ENCODE peak calls at places on chromosomes 4 and X, in five cellular contexts. G is H7, X is OCI-LY7, I is fibroblast of lung, P is ACHN. F is an unnamed sample.

GRCh38 chr4:128846063-128846462 is 36.6 kb downstream of the JADE1 start:
- DNase-seq in G (no peak), X (no peak), I (no peak), P (no peak), F (no peak)

GRCh38 chr4:42302348-42302747 is 94.9 kb upstream of the SHISA3 start:
- DNase-seq in G (peak), X (peak), I (no peak), P (peak), F (no peak)

GRCh38 chr4:148800943-148801342 is 358.7 kb upstream of the NR3C2 start:
- DNase-seq in G (no peak), X (no peak), I (no peak), P (no peak), F (no peak)

GRCh38 chrX:108557594-108557993 is 118.0 kb downstream of the COL4A5 start:
- DNase-seq in G (no peak), X (no peak), I (no peak), P (no peak), F (no peak)

GRCh38 chr4:10105920-10106319 is 10.7 kb downstream of the WDR1 start:
- DNase-seq in G (no peak), X (no peak), I (no peak), P (no peak), F (no peak)

GRCh38 chr4:5433196-5433595 is 275.2 kb downstream of the EVC2 start:
- DNase-seq in G (no peak), X (no peak), I (no peak), P (no peak), F (no peak)

GRCh38 chrX:19875051-19875432 is 12.4 kb downstream of the SH3KBP1 start:
- DNase-seq in G (no peak), X (no peak), I (peak), P (no peak), F (no peak)

GRCh38 chrX:40207626-40208025 is 109.9 kb upstream of the BCOR start:
- DNase-seq in G (no peak), X (no peak), I (peak), P (no peak), F (no peak)

GRCh38 chrX:119374736-119375135 is 24.4 kb upstream of the SLC25A43 start:
- DNase-seq in G (no peak), X (no peak), I (peak), P (no peak), F (no peak)

GRCh38 chr4:187432310-187432709 is 563.3 kb upstream of the ZFP42 start:
- DNase-seq in G (no peak), X (no peak), I (no peak), P (no peak), F (no peak)

GRCh38 chr4:73883306-73883705 is 14.1 kb downstream of the CXCL1 start:
- DNase-seq in G (no peak), X (no peak), I (peak), P (peak), F (no peak)

GRCh38 chr4:41496980-41497379 is 41.0 kb upstream of the LIMCH1 start:
- DNase-seq in G (no peak), X (no peak), I (no peak), P (no peak), F (no peak)

GRCh38 chrX:16205840-16206239 is 38.6 kb downstream of the MAGEB17 start:
- DNase-seq in G (no peak), X (no peak), I (no peak), P (no peak), F (no peak)

GRCh38 chr4:140049024-140049923 is 104.7 kb downstream of the MAML3 start:
- DNase-seq in G (peak), X (peak), I (peak), P (no peak), F (no peak)

GRCh38 chrX:1649623-1650022 is 34.8 kb downstream of the ASMT start:
- DNase-seq in G (peak), X (no peak), I (no peak), P (no peak), F (no peak)

GRCh38 chr4:6965329-6965728 is 55.7 kb downstream of the TBC1D14 start:
- DNase-seq in G (no peak), X (no peak), I (no peak), P (no peak), F (no peak)

GRCh38 chrX:70324326-70324725 is 34.4 kb downstream of the KIF4A start:
- DNase-seq in G (no peak), X (no peak), I (peak), P (no peak), F (no peak)

GRCh38 chr4:148007303-148007702 is 275.4 kb downstream of the ARHGAP10 start:
- DNase-seq in G (no peak), X (no peak), I (peak), P (peak), F (peak)

GRCh38 chrX:109952985-109953905 is 49.7 kb upstream of the TMEM164 start:
- DNase-seq in G (no peak), X (no peak), I (no peak), P (no peak), F (no peak)

GRCh38 chr4:105600256-105600655 is 47.8 kb downstream of the ARHGEF38 start:
- DNase-seq in G (no peak), X (no peak), I (no peak), P (no peak), F (no peak)

GRCh38 chr4:22607382-22607781 is 85.4 kb upstream of the GBA3 start:
- DNase-seq in G (peak), X (peak), I (peak), P (peak), F (peak)

GRCh38 chr4:87005690-87006461 is 71.1 kb downstream of the AFF1 start:
- DNase-seq in G (peak), X (peak), I (no peak), P (no peak), F (peak)

GRCh38 chr4:83662204-83662603 is 126.3 kb downstream of the GPAT3 start:
- DNase-seq in G (no peak), X (no peak), I (no peak), P (no peak), F (no peak)

GRCh38 chrX:119008122-119008744 is 33.8 kb downstream of the LONRF3 start:
- DNase-seq in G (peak), X (peak), I (no peak), P (peak), F (no peak)

GRCh38 chr4:36280555-36280954 is 861 bp upstream of the DTHD1 start:
- DNase-seq in G (peak), X (no peak), I (peak), P (peak), F (no peak)

GRCh38 chr4:158796370-158797140 is 27.7 kb downstream of the FNIP2 start:
- DNase-seq in G (no peak), X (no peak), I (peak), P (peak), F (no peak)